ENCODE peak calls at places on chromosomes 2 and 18, in nine cellular contexts. V, R, P, Q, M, X, L, W and F are unnamed samples.

GRCh38 chr18:2515408-2515807 is 55.9 kb downstream of the METTL4 start:
- DNase-seq in L (no peak), V (no peak), M (no peak), X (peak), R (no peak), W (no peak), Q (peak), P (no peak), F (no peak)

GRCh38 chr2:207624170-207625013 is 802 bp downstream of the METTL21A start:
- DNase-seq in L (peak), P (peak), W (peak), V (peak), Q (no peak), R (peak), M (peak), X (no peak), F (peak)

GRCh38 chr18:1094408-1094807 is 189.7 kb downstream of the ADCYAP1 start:
- DNase-seq in P (no peak), Q (no peak), M (no peak), L (no peak), W (no peak), X (no peak), R (no peak), V (no peak), F (no peak)

GRCh38 chr2:225484751-225485150 is 85.2 kb downstream of the NYAP2 start:
- DNase-seq in W (no peak), Q (no peak), X (no peak), V (no peak), M (no peak), R (no peak), P (no peak), L (no peak), F (no peak)

GRCh38 chr2:217071416-217071815 is 211.6 kb upstream of the TNP1 start:
- DNase-seq in L (no peak), X (no peak), M (no peak), Q (no peak), V (no peak), P (no peak), R (no peak), W (no peak), F (peak)

GRCh38 chr2:240933048-240933965 is 27.2 kb downstream of the CROCC2 start:
- DNase-seq in Q (no peak), L (no peak), V (peak), R (no peak), M (no peak), X (no peak), P (peak), W (peak), F (peak)

GRCh38 chr2:230384986-230385385 is 31.0 kb upstream of the SP100 start:
- DNase-seq in W (no peak), L (no peak), V (no peak), Q (no peak), R (no peak), X (no peak), M (no peak), P (no peak), F (no peak)

GRCh38 chr2:235024191-235024611 is 72.4 kb downstream of the SH3BP4 start:
- DNase-seq in R (no peak), W (no peak), L (no peak), M (no peak), V (no peak), P (no peak), Q (no peak), X (no peak), F (no peak)

GRCh38 chr2:234495801-234496441 is 960 bp downstream of the ARL4C start:
- DNase-seq in Q (no peak), V (peak), R (peak), W (peak), L (peak), P (no peak), X (no peak), M (peak), F (no peak)

GRCh38 chr18:54718436-54718773 is 109.9 kb upstream of the RAB27B start:
- DNase-seq in P (no peak), Q (no peak), X (no peak), L (no peak), W (no peak), M (no peak), V (no peak), R (no peak), F (no peak)
- H3K4me3 ChIP-seq in P (no peak), Q (no peak), X (no peak), L (no peak), W (no peak), M (no peak), V (no peak), R (no peak), F (no peak)

GRCh38 chr2:3664925-3665324 is 6.9 kb downstream of the ALLC start:
- DNase-seq in V (no peak), Q (no peak), P (no peak), M (no peak), X (no peak), L (no peak), W (no peak), R (no peak), F (no peak)

GRCh38 chr2:3664118-3664517 is 6.1 kb downstream of the ALLC start:
- DNase-seq in R (no peak), Q (no peak), P (no peak), M (no peak), X (no peak), V (no peak), W (no peak), L (no peak), F (peak)

GRCh38 chr2:3659447-3660432 is 1.7 kb downstream of the ALLC start:
- DNase-seq in P (no peak), L (peak), W (no peak), X (no peak), M (peak), V (peak), Q (no peak), R (peak), F (no peak)

GRCh38 chr2:3661149-3661660 is 3.2 kb downstream of the ALLC start:
- DNase-seq in P (no peak), L (no peak), Q (no peak), M (no peak), R (no peak), V (no peak), W (no peak), X (no peak), F (peak)

GRCh38 chr2:3662239-3662638 is 4.2 kb downstream of the ALLC start:
- DNase-seq in M (no peak), V (no peak), P (no peak), L (no peak), X (peak), W (no peak), R (no peak), Q (no peak), F (peak)
- H3K27ac ChIP-seq in M (no peak), V (no peak), P (no peak), L (no peak), X (no peak), W (no peak), R (no peak), Q (no peak), F (no peak)

DNA sequence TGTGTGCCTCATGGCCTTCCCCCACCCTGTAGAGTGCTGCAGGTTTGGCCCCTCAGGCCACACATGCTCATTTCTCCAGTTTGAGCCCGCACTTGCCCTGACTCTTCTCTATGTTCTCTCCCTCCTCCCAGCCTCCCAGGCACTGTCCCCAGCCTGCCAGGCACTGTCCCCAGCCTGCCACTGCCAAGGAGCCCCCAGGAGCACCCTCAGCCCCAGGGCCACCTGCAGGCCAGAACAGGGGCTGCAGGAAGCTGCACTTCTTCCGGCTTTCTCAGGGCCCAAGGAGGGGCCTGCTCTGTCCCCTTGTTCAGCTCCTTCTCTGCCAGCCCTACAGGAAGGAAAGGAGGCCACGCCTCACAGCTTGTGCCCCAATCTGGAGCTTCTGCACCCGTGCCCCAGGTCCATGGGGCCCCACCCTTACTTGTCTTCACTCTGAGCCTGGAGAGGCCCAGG is 31.6 kb downstream of the CYP26B1 start:
- DNase-seq in R (no peak), P (no peak), X (no peak), L (no peak), V (no peak), M (no peak), W (peak), Q (no peak), F (peak)
- TF ChIP-seq CTCF in R (no peak), P (no peak), X (peak), L (peak), V (peak), M (no peak), W (no peak), Q (peak), F (no peak)

GRCh38 chr2:231924889-231925275 is 1.3 kb downstream of the NPPC start:
- DNase-seq in R (no peak), L (no peak), X (no peak), W (no peak), V (peak), P (no peak), M (no peak), Q (no peak), F (no peak)
- H3K4me3 ChIP-seq in R (peak), L (no peak), X (peak), W (no peak), V (peak), P (no peak), M (no peak), Q (no peak), F (peak)

GRCh38 chr2:238720232-238720672 is 127.6 kb upstream of the TWIST2 start:
- DNase-seq in P (no peak), W (no peak), V (peak), L (no peak), R (no peak), M (peak), Q (no peak), X (peak), F (no peak)
- H3K27ac ChIP-seq in P (no peak), W (no peak), V (no peak), L (no peak), R (no peak), M (no peak), Q (no peak), X (no peak), F (no peak)

GRCh38 chr18:41604964-41605363 is 350.1 kb upstream of the PIK3C3 start:
- DNase-seq in R (no peak), M (no peak), L (peak), P (no peak), W (no peak), Q (no peak), X (no peak), V (no peak), F (no peak)
- TF ChIP-seq CTCF in R (no peak), M (no peak), L (no peak), P (no peak), W (no peak), Q (no peak), X (no peak), V (no peak), F (no peak)

GRCh38 chr2:10547663-10548384 is 99.7 kb upstream of the ODC1 start:
- DNase-seq in Q (no peak), V (no peak), P (no peak), X (no peak), M (no peak), R (no peak), W (peak), L (no peak), F (no peak)
- H3K4me3 ChIP-seq in Q (no peak), V (no peak), P (no peak), X (no peak), M (no peak), R (no peak), W (no peak), L (no peak), F (no peak)